ENCODE peak calls at places on chromosomes 5 and 9, in five cellular contexts. P is HepG2, J is GM12878, R is SK-N-SH, X is K562. N is an unnamed sample.

GRCh38 chr9:34279431-34279830 is 49.6 kb downstream of the KIF24 start:
- DNase-seq in X (no peak), J (no peak), P (no peak), R (peak), N (no peak)

GRCh38 chr9:120890415-120891254 is 13.6 kb upstream of the PHF19 start:
- DNase-seq in R (no peak), J (no peak), P (no peak), X (peak), N (no peak)

GRCh38 chr5:91136271-91136670 is 246.8 kb downstream of the ARRDC3 start:
- DNase-seq in P (no peak), R (no peak), J (no peak), X (no peak), N (no peak)

GRCh38 chr5:123154857-123155467 is 65.9 kb downstream of the PRDM6 start:
- DNase-seq in J (no peak), P (no peak), X (no peak), R (no peak), N (no peak)

GRCh38 chr5:140043508-140043872 is 391 bp upstream of the NRG2 start:
- DNase-seq in R (peak), X (no peak), J (no peak), P (no peak), N (peak)

GRCh38 chr9:5633243-5633642 is 4.3 kb downstream of the RIC1 start:
- DNase-seq in J (no peak), R (no peak), X (peak), P (no peak), N (no peak)

GRCh38 chr5:1510151-1510561 is 13.6 kb downstream of the LPCAT1 start:
- DNase-seq in J (no peak), P (no peak), R (no peak), X (no peak), N (no peak)

GRCh38 chr5:151082976-151083651 is 2.3 kb upstream of the TNIP1 start:
- DNase-seq in J (no peak), R (no peak), P (no peak), X (no peak), N (no peak)

GRCh38 chr9:106752581-106752980 is 110.4 kb upstream of the ZNF462 start:
- DNase-seq in J (no peak), P (no peak), R (no peak), X (no peak), N (no peak)

GRCh38 chr9:14320272-14321245 is 6.6 kb upstream of the NFIB start:
- DNase-seq in R (no peak), X (peak), P (no peak), J (no peak), N (no peak)

GRCh38 chr5:99949361-99949760 is 585.8 kb upstream of the FAM174A start:
- DNase-seq in R (no peak), J (no peak), X (no peak), P (no peak), N (no peak)

GRCh38 chr5:115470921-115471320 is 73.7 kb downstream of the FEM1C start:
- DNase-seq in J (no peak), X (no peak), R (no peak), P (no peak), N (no peak)
- TF ChIP-seq FOXM1 in J (no peak), X (no peak), R (no peak), P (no peak), N (no peak)

GRCh38 chr9:114538241-114538640 is 33.0 kb upstream of the WHRN start:
- DNase-seq in R (no peak), P (peak), J (peak), X (peak), N (no peak)
- TF ChIP-seq FOXM1 in R (no peak), P (no peak), J (no peak), X (no peak), N (no peak)

GRCh38 chr9:131738838-131739191 is 1.1 kb downstream of the RAPGEF1 start:
- DNase-seq in P (no peak), R (no peak), X (peak), J (no peak), N (no peak)
- TF ChIP-seq FOXM1 in P (no peak), R (no peak), X (no peak), J (no peak), N (no peak)

GRCh38 chr5:88875609-88876234 is 7.3 kb downstream of the MEF2C start:
- DNase-seq in J (no peak), P (no peak), X (no peak), R (no peak), N (no peak)
- TF ChIP-seq FOXM1 in J (no peak), P (no peak), X (no peak), R (no peak), N (no peak)

GRCh38 chr9:37508135-37508833 is 22.5 kb downstream of the POLR1E start:
- DNase-seq in R (no peak), P (peak), X (no peak), J (no peak), N (no peak)

GRCh38 chr9:37499297-37499696 is 13.5 kb downstream of the POLR1E start:
- DNase-seq in P (no peak), R (no peak), X (no peak), J (no peak), N (no peak)

GRCh38 chr9:37501957-37502596 is 16.3 kb downstream of the POLR1E start:
- DNase-seq in J (no peak), X (no peak), R (no peak), P (peak), N (no peak)

GRCh38 chr9:37507586-37508134 is 21.9 kb downstream of the POLR1E start:
- DNase-seq in X (no peak), J (no peak), R (no peak), P (no peak), N (no peak)

DNA sequence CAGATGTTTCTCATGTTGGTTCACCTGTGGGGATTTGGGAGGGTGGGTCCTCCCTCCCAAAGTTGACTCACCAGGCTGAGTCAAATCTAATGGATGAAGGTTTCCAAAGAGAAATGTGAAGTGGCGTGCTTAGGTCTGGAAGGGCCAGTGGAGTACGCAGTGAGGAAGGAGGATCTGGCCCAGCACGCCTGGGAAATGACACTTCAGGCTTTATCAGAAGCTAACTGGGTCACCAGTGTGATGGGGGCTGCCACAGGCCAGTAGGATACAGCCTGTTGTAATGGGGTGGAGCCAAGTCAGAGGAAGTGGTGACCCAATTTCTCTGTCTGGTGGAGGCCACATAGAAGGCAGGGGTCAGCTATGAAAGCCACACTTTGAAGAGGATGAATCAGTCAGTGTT is 18.0 kb downstream of the POLR1E start:
- DNase-seq in X (no peak), J (no peak), R (no peak), P (no peak), N (no peak)
- TF ChIP-seq FOXM1 in X (no peak), J (no peak), R (no peak), P (no peak), N (no peak)

GRCh38 chr5:18032744-18033143 is 398.5 kb downstream of the TAF11L14 start:
- DNase-seq in X (no peak), P (no peak), R (no peak), J (no peak), N (no peak)

GRCh38 chr5:18043344-18043743 is 409.1 kb downstream of the TAF11L14 start:
- DNase-seq in J (no peak), X (no peak), P (no peak), R (no peak), N (no peak)

GRCh38 chr5:18037718-18038117 is 403.5 kb downstream of the TAF11L14 start:
- DNase-seq in X (no peak), R (no peak), P (no peak), J (no peak), N (no peak)
- TF ChIP-seq FOXM1 in X (no peak), R (no peak), P (no peak), J (no peak), N (no peak)

GRCh38 chr9:98993570-98993945 is 49.9 kb downstream of the COL15A1 start:
- DNase-seq in R (no peak), P (no peak), J (peak), X (no peak), N (no peak)

GRCh38 chr9:98989036-98990000 is 45.6 kb downstream of the COL15A1 start:
- DNase-seq in P (peak), X (no peak), J (peak), R (no peak), N (no peak)

GRCh38 chr9:98992885-98993569 is 49.3 kb downstream of the COL15A1 start:
- DNase-seq in P (no peak), R (no peak), X (no peak), J (peak), N (no peak)

GRCh38 chr9:98991981-98992884 is 48.5 kb downstream of the COL15A1 start:
- DNase-seq in J (no peak), R (no peak), P (no peak), X (no peak), N (no peak)

GRCh38 chr9:98990181-98990870 is 46.6 kb downstream of the COL15A1 start:
- DNase-seq in R (no peak), J (no peak), P (no peak), X (no peak), N (no peak)
- TF ChIP-seq FOXM1 in R (no peak), J (no peak), P (no peak), X (no peak), N (no peak)

GRCh38 chr9:78549711-78550110 is 252.8 kb downstream of the PSAT1 start:
- DNase-seq in X (no peak), R (no peak), P (no peak), J (no peak), N (no peak)
- TF ChIP-seq FOXM1 in X (no peak), R (no peak), P (no peak), J (no peak), N (no peak)

GRCh38 chr5:94403483-94403882 is 214.9 kb downstream of the KIAA0825 start:
- DNase-seq in X (no peak), P (no peak), J (no peak), R (no peak), N (no peak)

GRCh38 chr5:94396687-94397086 is 221.7 kb downstream of the KIAA0825 start:
- DNase-seq in P (no peak), X (no peak), J (no peak), R (no peak), N (no peak)

GRCh38 chr5:94407023-94407422 is 211.4 kb downstream of the KIAA0825 start:
- DNase-seq in X (no peak), R (no peak), J (no peak), P (no peak), N (no peak)

GRCh38 chr5:94397508-94397907 is 220.9 kb downstream of the KIAA0825 start:
- DNase-seq in X (no peak), P (no peak), R (no peak), J (no peak), N (no peak)

DNA sequence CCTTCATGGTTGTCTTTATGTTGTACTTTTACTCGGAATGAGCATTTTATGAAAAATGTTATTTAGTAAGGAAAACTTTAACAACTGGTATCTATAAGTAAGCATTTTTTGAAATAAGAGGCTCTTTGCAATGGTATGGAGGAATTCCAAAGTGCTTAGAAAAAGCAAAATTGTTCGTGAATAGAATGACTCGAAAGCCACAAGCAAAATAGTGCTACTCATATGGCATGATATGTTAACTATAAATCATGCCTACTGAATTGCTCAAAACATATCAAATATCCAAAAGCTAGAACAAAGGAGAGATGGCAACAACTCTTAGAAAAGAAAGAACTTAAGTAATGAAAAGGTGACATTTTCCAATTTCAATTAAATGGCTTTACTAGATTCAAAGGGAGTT is 216.3 kb downstream of the KIAA0825 start:
- DNase-seq in J (no peak), X (no peak), P (no peak), R (no peak), N (no peak)
- TF ChIP-seq FOXM1 in J (no peak), X (no peak), P (no peak), R (no peak), N (no peak)